ENCODE peak calls at places on chromosomes 16 and 17, in five cellular contexts. M is omental fat pad; O is activated CD4-positive, CD25-positive, alpha-beta regulatory T cell; L is GM20000; R is esophagus muscularis mucosa. G is an unnamed sample.

GRCh38 chr16:53484542-53484941 is 18.5 kb downstream of the AKTIP start:
- DNase-seq in L (no peak), M (no peak), R (no peak), O (no peak), G (no peak)

GRCh38 chr16:2936436-2937011 is 24.8 kb downstream of the FLYWCH1 start:
- DNase-seq in O (no peak), R (no peak), M (no peak), L (no peak), G (no peak)

GRCh38 chr17:58710948-58711552 is 18.6 kb downstream of the RAD51C start:
- DNase-seq in L (no peak), R (no peak), O (peak), M (peak), G (peak)

GRCh38 chr16:48734220-48734619 is 124.2 kb upstream of the N4BP1 start:
- DNase-seq in M (no peak), O (no peak), R (no peak), L (no peak), G (no peak)

GRCh38 chr17:35577826-35578194 is 561 bp downstream of the PEX12 start:
- DNase-seq in L (no peak), O (no peak), M (no peak), R (no peak), G (no peak)

GRCh38 chr16:23527961-23528634 is 17.8 kb upstream of the GGA2 start:
- DNase-seq in O (no peak), R (no peak), L (no peak), M (no peak), G (no peak)

GRCh38 chr17:46191332-46192210 is 1.7 kb downstream of the KANSL1 start:
- DNase-seq in M (no peak), O (no peak), R (no peak), L (peak), G (peak)

GRCh38 chr17:80891096-80892018 is 100.3 kb upstream of the CHMP6 start:
- DNase-seq in O (peak), M (no peak), L (peak), R (no peak), G (no peak)

GRCh38 chr17:57461082-57461481 is 204.8 kb downstream of the MSI2 start:
- DNase-seq in L (no peak), O (no peak), M (no peak), R (no peak), G (no peak)

GRCh38 chr17:19978206-19978802 is 676 bp upstream of the AKAP10 start:
- DNase-seq in L (peak), R (no peak), M (no peak), O (no peak), G (no peak)

GRCh38 chr17:58327363-58328194 is 1.0 kb downstream of the TSPOAP1 start:
- DNase-seq in O (no peak), R (no peak), M (no peak), L (no peak), G (no peak)

GRCh38 chr17:65593870-65594584 is 32.6 kb upstream of the AXIN2 start:
- DNase-seq in M (no peak), L (no peak), O (no peak), R (no peak), G (no peak)

GRCh38 chr16:67931712-67932461 is at the start of gene CTRL:
- DNase-seq in R (no peak), M (no peak), L (no peak), O (no peak), G (no peak)

GRCh38 chr17:38585056-38585804 is 20.5 kb downstream of the SRCIN1 start:
- DNase-seq in L (no peak), M (no peak), O (no peak), R (no peak), G (peak)

GRCh38 chr16:30722916-30723315 is 23.9 kb downstream of the SRCAP start:
- DNase-seq in M (no peak), L (no peak), O (no peak), R (no peak), G (no peak)

GRCh38 chr16:67926181-67926742 is 5.4 kb downstream of the CTRL start:
- DNase-seq in M (no peak), L (no peak), O (no peak), R (no peak), G (peak)

GRCh38 chr16:29316673-29317237 is 89.8 kb downstream of the NPIPB11 start:
- DNase-seq in R (no peak), L (no peak), M (no peak), O (no peak), G (no peak)

GRCh38 chr16:87543436-87544191 is 50.8 kb upstream of the ZCCHC14 start:
- DNase-seq in M (no peak), R (no peak), L (no peak), O (no peak), G (no peak)